ENCODE peak calls at places on chromosomes 16 and 17, in ten cellular contexts. F, D, G, S, L, C, V, N, Z and E are unnamed samples.

GRCh38 chr17:77846531-77847085 is 111.9 kb upstream of the TNRC6C start:
- DNase-seq in F (no peak), G (no peak), D (no peak), L (no peak), V (no peak), S (no peak), C (peak; percentile 12), Z (no peak), N (no peak), E (no peak)

GRCh38 chr17:48006936-48007703 is 30.5 kb downstream of the COPZ2 start:
- DNase-seq in G (no peak), N (no peak), S (no peak), V (no peak), D (no peak), F (no peak), C (no peak), Z (no peak), L (no peak), E (no peak)

GRCh38 chr16:82135844-82136243 is 34.2 kb downstream of the MPHOSPH6 start:
- DNase-seq in F (no peak), N (no peak), S (no peak), C (no peak), V (no peak), Z (no peak), G (peak; percentile 28), L (no peak), D (no peak), E (no peak)

GRCh38 chr17:1196946-1197345 is 17.2 kb upstream of the ABR start:
- DNase-seq in S (no peak), L (no peak), F (no peak), N (no peak), G (no peak), D (no peak), Z (no peak), C (no peak), V (no peak), E (no peak)

GRCh38 chr17:15463363-15463762 is 4.1 kb downstream of the CDRT4 start:
- DNase-seq in F (peak; percentile 40), D (peak; percentile 33), L (no peak), C (peak; percentile 33), V (peak; percentile 92), N (peak; percentile 87), G (peak; percentile 44), Z (peak; percentile 19), S (peak; percentile 87), E (peak; percentile 71)

GRCh38 chr17:36049643-36050042 is 14.4 kb upstream of the CCL18 start:
- DNase-seq in V (no peak), F (no peak), L (no peak), G (no peak), D (no peak), N (no peak), Z (no peak), C (no peak), S (no peak), E (no peak)

GRCh38 chr16:84153660-84154214 is 8.6 kb downstream of the DNAAF1 start:
- DNase-seq in Z (no peak), C (no peak), G (no peak), F (no peak), N (no peak), S (no peak), V (peak; percentile 16), L (no peak), D (no peak), E (no peak)

GRCh38 chr16:84268661-84269060 is 26.0 kb upstream of the WFDC1 start:
- DNase-seq in L (no peak), N (no peak), F (no peak), G (no peak), C (no peak), D (peak; percentile 12), S (no peak), V (no peak), Z (no peak), E (no peak)

GRCh38 chr16:81813648-81814047 is 34.6 kb downstream of the PLCG2 start:
- DNase-seq in F (no peak), V (no peak), L (no peak), G (no peak), S (no peak), D (no peak), C (no peak), N (no peak), Z (no peak), E (no peak)

GRCh38 chr17:72683506-72684404 is 408.7 kb downstream of the SLC39A11 start:
- DNase-seq in F (peak; percentile 98), N (peak; percentile 92), C (no peak), V (peak; percentile 98), Z (peak; percentile 35), L (peak; percentile 18), D (no peak), G (peak; percentile 84), S (peak; percentile 79), E (peak; percentile 96)

GRCh38 chr16:66359012-66359411 is 7.5 kb upstream of the CDH5 start:
- DNase-seq in C (no peak), N (peak; percentile 58), V (peak; percentile 19), D (no peak), F (peak; percentile 58), L (no peak), G (no peak), S (no peak), Z (no peak), E (peak; percentile 29)

GRCh38 chr17:45896803-45897693 is 2.7 kb downstream of the MAPT start:
- DNase-seq in G (no peak), N (no peak), Z (no peak), L (no peak), D (peak; percentile 59), S (no peak), V (no peak), F (peak; percentile 17), C (no peak), E (no peak)
- H3K4me3 ChIP-seq in G (no peak overlapping the region), N (no peak overlapping the region), Z (no peak overlapping the region), L (no peak overlapping the region), D (peak overlapping the region; percentile 46), S (no peak overlapping the region), V (no peak overlapping the region), F (no peak overlapping the region), C (peak overlapping the region; percentile 97), E (no peak overlapping the region)

GRCh38 chr17:73695035-73695738 is 50.9 kb upstream of the SDK2 start:
- DNase-seq in N (no peak), Z (no peak), D (no peak), L (no peak), F (no peak), S (no peak), C (no peak), G (no peak), V (no peak), E (no peak)

GRCh38 chr17:73694491-73694890 is 50.2 kb upstream of the SDK2 start:
- DNase-seq in V (no peak), F (no peak), L (no peak), S (no peak), N (no peak), C (no peak), G (no peak), Z (no peak), D (no peak), E (no peak)

GRCh38 chr17:73698966-73699365 is 54.7 kb upstream of the SDK2 start:
- DNase-seq in G (no peak), S (no peak), D (no peak), F (no peak), N (no peak), Z (no peak), L (no peak), V (no peak), C (no peak), E (no peak)

GRCh38 chr17:73696251-73696650 is 52.0 kb upstream of the SDK2 start:
- DNase-seq in D (no peak), L (no peak), C (no peak), S (no peak), Z (no peak), F (no peak), G (no peak), V (no peak), N (no peak), E (no peak)

DNA sequence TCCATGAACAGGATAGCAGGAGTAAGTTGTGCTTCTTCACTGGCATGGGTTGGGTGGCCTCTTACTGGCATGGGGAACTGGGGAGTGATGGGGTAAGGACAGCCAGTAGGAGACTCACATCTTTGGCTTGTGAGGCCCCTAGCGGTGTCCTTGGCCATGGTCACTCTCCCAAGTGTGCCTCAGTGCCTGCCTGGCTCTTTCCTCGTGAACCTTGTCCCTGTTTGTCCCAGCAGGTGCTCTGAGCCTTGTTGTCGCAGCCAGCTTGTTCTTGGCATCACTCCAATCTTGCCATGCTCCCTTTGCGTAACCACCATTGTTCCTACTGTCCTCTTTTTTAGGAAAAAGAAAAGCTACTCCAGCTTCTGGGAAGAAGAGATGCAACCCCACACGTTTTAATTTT is 53.6 kb upstream of the SDK2 start:
- DNase-seq in Z (peak; percentile 60), C (no peak), L (no peak), D (no peak), G (peak; percentile 46), S (no peak), F (no peak), V (no peak), N (no peak), E (no peak)
- TF ChIP-seq CTCF in Z (peak; percentile 16), C (no peak), L (no peak), D (peak; percentile 21), G (no peak), S (no peak), F (no peak), V (no peak), N (no peak), E (no peak)

DNA sequence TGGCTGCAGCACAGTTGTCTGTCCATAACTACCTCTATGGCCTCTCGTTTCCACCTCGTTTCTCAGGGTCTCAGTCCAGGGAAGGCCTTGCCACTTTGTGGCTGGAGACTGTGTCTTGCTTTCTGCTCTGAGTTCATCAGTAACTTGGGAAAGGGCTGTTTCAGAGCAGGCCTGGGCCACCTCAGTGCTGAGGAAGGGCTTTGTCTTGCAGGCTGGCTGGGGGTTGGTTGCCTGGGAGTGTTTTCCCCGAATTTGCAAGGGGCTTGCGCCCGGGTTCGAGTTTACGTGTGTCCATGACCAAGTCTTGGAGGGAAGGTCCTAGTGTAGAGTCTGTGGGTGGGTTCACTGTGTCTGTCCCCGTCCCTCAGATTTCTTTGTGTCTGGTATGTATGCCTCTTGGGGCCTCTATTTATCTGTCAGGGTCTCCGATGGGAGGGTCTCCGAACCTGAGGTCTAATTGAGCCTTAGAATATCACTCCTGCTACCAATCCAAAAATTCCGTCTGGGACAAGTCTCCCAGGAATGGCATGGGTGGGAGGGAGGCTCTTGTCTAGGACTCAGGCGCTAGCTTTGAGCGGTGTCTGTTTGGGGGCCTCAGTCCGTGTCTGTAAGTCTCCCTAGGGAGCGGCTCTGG is 594 bp upstream of the TGFB1I1 start:
- DNase-seq in N (no peak), S (no peak), Z (no peak), C (no peak), G (peak; percentile 9), F (peak; percentile 34), D (peak; percentile 28), L (no peak), V (peak; percentile 17), E (no peak)
- H3K4me3 ChIP-seq in N (peak overlapping the region; percentile 83), S (peak overlapping the region; percentile 85), Z (peak overlapping the region; percentile 58), C (peak overlapping the region; percentile 80), G (peak overlapping the region; percentile 83), F (peak overlapping the region; percentile 84), D (peak overlapping the region; percentile 65), L (no peak overlapping the region), V (peak overlapping the region; percentile 70), E (peak overlapping the region; percentile 79)

DNA sequence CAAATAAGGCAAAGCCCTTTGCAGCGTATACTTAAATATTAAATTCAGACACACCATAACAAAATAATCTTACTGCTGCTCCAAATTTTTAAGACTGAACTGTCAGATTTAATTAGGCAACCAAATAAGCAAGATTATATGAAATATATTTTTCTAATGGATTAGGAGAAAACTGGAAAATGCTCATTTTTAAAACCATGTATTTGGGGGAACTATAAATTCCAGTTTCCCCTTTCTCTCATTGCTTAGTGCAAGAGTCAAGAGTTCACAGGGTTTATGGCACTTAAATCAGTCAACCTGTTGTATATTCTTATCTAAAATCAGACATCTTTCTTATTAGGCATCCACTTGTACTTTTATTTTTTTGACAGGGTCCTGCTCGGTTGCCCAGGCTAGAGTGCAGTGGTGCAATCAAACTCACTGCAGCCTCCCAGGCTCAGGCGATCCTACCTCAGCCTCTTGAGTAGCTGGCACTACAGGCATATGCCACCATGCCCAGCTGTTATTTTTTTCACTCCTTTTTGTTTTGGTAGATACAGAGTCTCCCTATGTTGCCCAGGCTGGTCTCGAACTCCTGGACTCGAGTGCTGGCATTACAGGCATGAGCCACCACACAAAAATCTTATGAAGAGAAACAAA is 2.1 kb upstream of the KANSL1 start:
- DNase-seq in L (no peak), N (no peak), Z (no peak), C (no peak), F (no peak), V (no peak), S (no peak), G (no peak), D (no peak), E (no peak)
- TF ChIP-seq CTCF in L (no peak), N (no peak), Z (no peak), C (no peak), F (no peak), V (no peak), S (no peak), G (no peak), D (no peak), E (no peak)